ENCODE peak calls at places on chromosomes 16 and 17, in four cellular contexts. C is SK-N-SH, X is IMR-90, L is K562. P is an unnamed sample.

GRCh38 chr17:70355185-70355584 is 185.9 kb downstream of the KCNJ2 start:
- DNase-seq in C (no peak), X (peak), L (no peak), P (no peak)

GRCh38 chr16:57999971-58000705 is at the start of gene ZNF319:
- DNase-seq in C (no peak), X (no peak), L (peak), P (no peak)

GRCh38 chr17:29592850-29593545 is at the start of gene ANKRD13B:
- DNase-seq in C (peak), X (no peak), L (peak), P (no peak)

GRCh38 chr16:24246911-24247607 is 9.1 kb upstream of the CACNG3 start:
- DNase-seq in C (no peak), X (no peak), L (no peak), P (no peak)

GRCh38 chr16:86072328-86073102 is 173.6 kb downstream of the IRF8 start:
- DNase-seq in C (peak), X (peak), L (peak), P (peak)

GRCh38 chr17:82667668-82668000 is 19.4 kb upstream of the WDR45B start:
- DNase-seq in C (no peak), X (no peak), L (no peak), P (no peak)

GRCh38 chr16:67311607-67312449 is 14.7 kb downstream of the KCTD19 start:
- DNase-seq in C (peak), X (peak), L (peak), P (peak)

GRCh38 chr17:57243171-57243622 is 13.1 kb upstream of the MSI2 start:
- DNase-seq in C (peak), X (peak), L (peak), P (peak)

GRCh38 chr16:4660454-4661007 is 32.8 kb upstream of the NUDT16L1 start:
- DNase-seq in C (peak), X (peak), L (no peak), P (no peak)

GRCh38 chr16:87815567-87815966 is 49.8 kb upstream of the KLHDC4 start:
- DNase-seq in C (no peak), X (no peak), L (no peak), P (no peak)

GRCh38 chr16:80175011-80175410 is 365.8 kb upstream of the DYNLRB2 start:
- DNase-seq in C (no peak), X (no peak), L (no peak), P (no peak)

GRCh38 chr17:7283471-7284216 is 2.1 kb downstream of the SLC2A4 start:
- DNase-seq in C (peak), X (no peak), L (no peak), P (no peak)

GRCh38 chr16:27286446-27286845 is 17.9 kb upstream of the NSMCE1 start:
- DNase-seq in C (no peak), X (peak), L (no peak), P (peak)

GRCh38 chr17:50199211-50199633 is 2.2 kb downstream of the COL1A1 start:
- DNase-seq in C (no peak), X (no peak), L (no peak), P (no peak)

GRCh38 chr17:4884489-4884888 is 14.8 kb upstream of the C17orf107 start:
- DNase-seq in C (no peak), X (no peak), L (no peak), P (no peak)

GRCh38 chr16:87834668-87835473 is 34.4 kb downstream of the SLC7A5 start:
- DNase-seq in C (peak), X (peak), L (peak), P (peak)

GRCh38 chr17:73803867-73804539 is 159.8 kb upstream of the SDK2 start:
- DNase-seq in C (no peak), X (no peak), L (no peak), P (no peak)

GRCh38 chr17:49362723-49363117 is 670 bp upstream of the ZNF652 start:
- DNase-seq in C (no peak), X (no peak), L (no peak), P (no peak)

GRCh38 chr17:73582821-73583220 is 61.4 kb downstream of the SDK2 start:
- DNase-seq in C (no peak), X (no peak), L (no peak), P (no peak)

GRCh38 chr16:48157302-48157701 is 1.5 kb upstream of the ABCC12 start:
- DNase-seq in C (no peak), X (no peak), L (no peak), P (no peak)

GRCh38 chr16:87138868-87139267 is 178.3 kb downstream of the C16orf95 start:
- DNase-seq in C (no peak), X (no peak), L (no peak), P (no peak)

GRCh38 chr17:980406-981291 is 1.1 kb upstream of the NXN start:
- DNase-seq in C (peak), X (peak), L (peak), P (peak)

GRCh38 chr16:78478267-78478821 is 378.9 kb downstream of the WWOX start:
- DNase-seq in C (peak), X (no peak), L (peak), P (peak)

GRCh38 chr16:21057875-21058274 is 92.8 kb downstream of the DNAH3 start:
- DNase-seq in C (no peak), X (no peak), L (no peak), P (no peak)

GRCh38 chr17:48037924-48038323 is 327 bp upstream of the COPZ2 start:
- DNase-seq in C (no peak), X (no peak), L (no peak), P (no peak)

DNA sequence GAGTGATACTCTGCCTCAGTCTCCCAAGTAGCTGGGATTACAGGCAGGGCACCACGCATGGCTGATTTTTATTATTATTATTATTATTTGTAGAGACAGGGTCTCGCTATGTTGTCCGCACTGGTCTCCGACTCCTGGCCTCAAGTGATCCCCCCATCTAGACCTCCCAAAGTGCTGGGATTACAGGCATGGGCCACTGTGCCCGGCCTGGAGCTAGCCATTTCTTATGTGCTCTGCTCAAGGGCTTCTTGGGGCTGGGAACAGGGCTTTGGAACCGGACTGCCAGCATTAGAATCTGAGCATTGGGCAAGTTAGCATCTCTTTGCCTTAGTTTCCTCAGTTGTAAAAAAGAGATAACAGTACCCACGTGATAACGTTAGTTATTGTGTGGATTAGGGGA is 111.3 kb downstream of the C16orf78 start:
- DNase-seq in C (no peak), X (no peak), L (no peak), P (no peak)
- H3K4me3 ChIP-seq in C (no peak), X (no peak), L (no peak), P (no peak)

GRCh38 chr17:16358394-16358793 is 5.1 kb upstream of the CENPV start:
- DNase-seq in C (no peak), X (no peak), L (no peak), P (no peak)
- TF ChIP-seq RCOR1 in C (no peak), X (no peak), L (no peak), P (no peak)

GRCh38 chr17:68195667-68196393 is 52.0 kb upstream of the AMZ2 start:
- DNase-seq in C (peak), X (no peak), L (no peak), P (no peak)

GRCh38 chr17:68198931-68199836 is 48.7 kb upstream of the AMZ2 start:
- DNase-seq in C (peak), X (no peak), L (no peak), P (peak)

GRCh38 chr17:68197997-68198930 is 49.6 kb upstream of the AMZ2 start:
- DNase-seq in C (peak), X (no peak), L (no peak), P (no peak)

GRCh38 chr17:68196394-68197090 is 51.3 kb upstream of the AMZ2 start:
- DNase-seq in C (no peak), X (no peak), L (no peak), P (no peak)

GRCh38 chr17:68197091-68197996 is 50.5 kb upstream of the AMZ2 start:
- DNase-seq in C (peak), X (no peak), L (peak), P (peak)
- H3K4me3 ChIP-seq in C (peak), X (no peak), L (no peak), P (peak)

DNA sequence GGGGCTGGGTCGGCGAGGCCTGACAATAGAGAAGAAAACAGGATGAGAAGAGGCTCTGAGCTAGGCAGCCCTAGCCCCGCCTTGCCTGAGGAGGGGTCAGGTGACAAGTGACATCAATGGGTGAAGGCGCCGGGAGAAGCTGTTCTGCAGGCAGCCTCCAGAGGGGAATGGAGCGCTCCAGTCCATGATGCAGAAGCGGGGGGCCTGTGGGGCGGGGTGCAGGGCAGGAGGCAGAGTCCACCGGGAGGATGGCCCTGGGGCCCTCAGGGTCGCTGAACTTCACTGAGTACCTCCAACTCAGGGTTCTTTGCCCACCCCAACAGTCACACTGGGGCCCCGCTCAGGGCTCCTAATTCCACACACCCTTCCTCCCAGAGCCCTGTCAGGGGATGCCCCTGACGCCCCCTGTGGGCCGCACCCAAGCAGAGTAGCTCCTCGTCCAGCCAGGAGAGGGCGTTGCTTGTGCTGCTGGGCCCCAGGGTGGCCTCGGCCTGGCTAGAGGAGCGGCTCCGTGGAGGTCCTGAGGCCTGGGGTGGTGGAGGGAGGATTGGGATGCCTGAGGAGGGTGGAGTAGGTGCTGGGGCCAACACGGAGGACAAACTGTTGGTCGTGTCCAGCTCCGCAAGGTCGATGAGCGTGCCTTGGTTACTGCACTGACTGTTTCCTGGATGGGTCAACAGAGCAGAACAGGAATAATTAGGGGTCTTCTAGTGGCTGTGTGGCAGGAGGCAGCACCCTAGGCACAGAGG is 20.8 kb downstream of the GGA3 start:
- DNase-seq in C (peak), X (peak), L (peak), P (peak)
- TF ChIP-seq RCOR1 in C (no peak), X (no peak), L (no peak), P (no peak)

DNA sequence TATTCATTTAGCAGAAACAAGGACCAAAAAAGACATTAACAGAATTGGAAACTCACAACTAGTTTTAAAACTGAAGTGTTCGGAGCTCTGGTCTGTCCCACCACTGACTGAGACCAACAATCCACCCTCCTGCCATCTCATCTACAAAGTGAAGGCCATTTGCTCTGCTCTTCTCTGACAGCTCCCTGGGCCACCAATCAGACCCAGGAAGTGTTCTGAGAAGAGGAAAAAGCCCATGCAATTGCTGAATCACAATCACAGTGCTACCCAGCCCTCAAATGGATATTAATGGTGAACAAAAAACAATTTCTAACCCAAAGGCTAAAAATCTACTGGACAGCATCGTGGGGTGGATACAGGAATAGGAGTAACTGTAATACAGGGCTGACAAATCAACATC is 2.1 kb downstream of the RPL23 start:
- DNase-seq in C (no peak), X (no peak), L (peak), P (no peak)
- H3K4me3 ChIP-seq in C (peak), X (peak), L (peak), P (peak)

GRCh38 chr17:58757162-58757613 is 1.5 kb downstream of the PPM1E start:
- DNase-seq in C (peak), X (no peak), L (no peak), P (no peak)

GRCh38 chr17:58755577-58756245 is at the start of gene PPM1E:
- DNase-seq in C (peak), X (peak), L (peak), P (peak)

GRCh38 chr17:58755269-58755576 is 431 bp upstream of the PPM1E start:
- DNase-seq in C (no peak), X (no peak), L (no peak), P (no peak)

GRCh38 chr17:58756246-58757161 is 850 bp downstream of the PPM1E start:
- DNase-seq in C (peak), X (no peak), L (peak), P (no peak)

DNA sequence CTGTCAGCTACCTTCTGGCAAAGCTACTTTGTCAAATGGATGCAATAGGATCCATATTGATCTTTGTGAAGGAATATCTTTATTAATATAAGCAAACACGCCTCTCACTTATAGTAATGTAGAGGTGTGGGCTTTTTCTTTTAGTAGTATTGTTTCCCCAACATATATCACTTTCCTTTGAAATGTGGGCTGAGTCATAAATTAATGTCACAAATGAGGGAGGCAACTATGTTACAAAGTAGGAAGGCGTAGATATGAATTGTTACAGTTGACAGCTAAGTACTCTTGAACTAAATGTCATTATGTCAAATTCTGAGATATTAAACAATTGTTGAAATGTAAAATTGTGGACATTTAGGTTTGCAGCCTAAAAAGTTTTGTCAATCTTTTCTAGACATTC is 2.6 kb upstream of the PPM1E start:
- DNase-seq in C (no peak), X (no peak), L (no peak), P (no peak)
- TF ChIP-seq RCOR1 in C (no peak), X (no peak), L (no peak), P (no peak)

DNA sequence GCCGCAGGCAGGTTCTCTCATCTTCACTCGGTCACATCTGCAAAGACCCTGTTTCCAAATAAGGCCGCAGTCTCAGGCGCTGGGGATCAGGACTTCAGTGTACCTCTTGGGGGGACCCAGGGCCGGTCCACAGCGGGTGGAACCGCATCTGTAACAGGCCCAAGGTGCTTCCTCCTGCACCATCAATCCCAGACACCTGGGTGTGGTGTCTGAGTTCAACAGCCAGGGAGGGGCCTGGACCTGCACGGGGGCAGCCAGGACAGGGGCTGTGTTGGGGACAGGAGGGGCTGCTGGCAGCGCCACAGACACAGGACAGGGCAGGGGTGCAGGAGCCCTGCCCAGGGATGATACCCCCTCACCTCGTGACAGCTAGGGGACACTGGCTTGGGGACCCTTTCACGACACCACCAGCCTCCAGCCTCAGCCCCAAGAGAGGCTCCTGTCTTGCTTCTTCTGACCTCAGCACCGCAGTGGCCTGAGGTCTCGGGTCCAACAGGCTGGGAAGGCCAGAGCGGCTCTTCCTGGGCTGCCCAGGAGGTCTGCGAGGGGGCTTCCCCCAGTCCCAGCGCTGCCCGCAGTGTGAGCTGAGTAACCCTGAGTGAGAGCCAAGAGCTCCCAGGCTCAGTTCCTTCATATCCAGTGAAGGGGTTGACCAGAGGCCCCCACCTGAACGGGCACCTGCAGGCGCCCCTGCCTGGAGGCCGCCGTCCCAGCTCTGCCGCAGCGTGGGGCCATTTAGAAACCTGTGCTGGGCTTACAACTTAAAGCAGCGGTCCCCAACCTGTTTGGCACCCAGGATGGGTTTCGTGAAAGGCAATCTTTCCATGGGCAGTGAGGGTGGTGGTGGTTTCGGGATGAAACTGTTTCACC is 30.7 kb upstream of the BAHCC1 start:
- DNase-seq in C (no peak), X (no peak), L (no peak), P (no peak)
- H3K4me3 ChIP-seq in C (no peak), X (no peak), L (no peak), P (no peak)

GRCh38 chr16:89619880-89620279 is 6.4 kb downstream of the DPEP1 start:
- DNase-seq in C (no peak), X (no peak), L (no peak), P (no peak)
- TF ChIP-seq RCOR1 in C (no peak), X (no peak), L (no peak), P (no peak)

GRCh38 chr17:51541215-51541614 is 280.9 kb downstream of the UTP18 start:
- DNase-seq in C (no peak), X (no peak), L (no peak), P (no peak)

GRCh38 chr17:51537996-51538550 is 277.7 kb downstream of the UTP18 start:
- DNase-seq in C (no peak), X (no peak), L (no peak), P (no peak)

GRCh38 chr17:51540151-51540550 is 279.8 kb downstream of the UTP18 start:
- DNase-seq in C (no peak), X (no peak), L (no peak), P (no peak)

DNA sequence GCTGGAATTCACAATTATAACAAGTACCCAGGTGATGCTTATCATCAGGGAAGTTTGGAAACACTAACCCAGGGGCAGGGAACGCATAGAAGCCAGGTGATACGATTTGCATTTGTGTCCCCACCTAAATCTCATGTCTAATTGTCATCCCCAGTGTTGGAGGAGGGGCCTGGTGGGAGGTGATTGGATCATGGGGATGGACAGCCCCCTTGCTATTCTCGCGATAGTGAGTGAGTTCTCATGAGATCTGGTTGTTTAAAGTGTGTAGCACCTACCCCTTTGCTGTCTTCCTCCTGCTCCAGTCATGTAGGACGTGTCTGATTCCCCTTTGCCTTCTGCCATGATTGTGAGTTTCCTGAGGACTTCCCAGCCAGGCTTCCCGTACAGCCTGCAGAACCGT is 276.3 kb downstream of the UTP18 start:
- DNase-seq in C (no peak), X (no peak), L (no peak), P (no peak)
- H3K4me3 ChIP-seq in C (no peak), X (no peak), L (no peak), P (no peak)

GRCh38 chr17:18176152-18176551 is 7.5 kb upstream of the ALKBH5 start:
- DNase-seq in C (no peak), X (no peak), L (no peak), P (no peak)
- TF ChIP-seq RCOR1 in C (no peak), X (no peak), L (no peak), P (no peak)

P was measured in A549.